ENCODE peak calls at places on chromosomes 1 and 21, in seven cellular contexts. O, N, C, R, G, M and D are unnamed samples.

GRCh38 chr1:225526878-225527277 is 99.0 kb upstream of the LBR start:
- DNase-seq in O (no peak), N (no peak), C (no peak), R (no peak), G (no peak), M (no peak), D (no peak)

GRCh38 chr1:234326493-234327366 is 46.5 kb upstream of the COA6 start:
- DNase-seq in O (peak), N (peak), C (peak), R (peak), G (peak), M (peak), D (peak)

GRCh38 chr1:229661022-229661877 is 35.2 kb downstream of the URB2 start:
- DNase-seq in O (peak), N (peak), C (peak), R (peak), G (peak), M (peak), D (peak)

GRCh38 chr1:29983366-29983765 is 740.0 kb downstream of the MATN1 start:
- DNase-seq in O (no peak), N (no peak), C (no peak), R (no peak), G (no peak), M (no peak), D (no peak)

GRCh38 chr1:207298186-207298585 is 23.3 kb upstream of the CD55 start:
- DNase-seq in O (no peak), N (no peak), C (no peak), R (no peak), G (no peak), M (no peak), D (no peak)

GRCh38 chr1:70384542-70384941 is 26.5 kb upstream of the CTH start:
- DNase-seq in O (no peak), N (no peak), C (no peak), R (no peak), G (no peak), M (no peak), D (no peak)

GRCh38 chr1:30524840-30525617 is 198.4 kb downstream of the MATN1 start:
- DNase-seq in O (no peak), N (no peak), C (no peak), R (no peak), G (no peak), M (no peak), D (peak)

GRCh38 chr1:200999667-201000066 is 23.8 kb downstream of the KIF21B start:
- DNase-seq in O (no peak), N (no peak), C (no peak), R (no peak), G (no peak), M (no peak), D (no peak)

GRCh38 chr1:66633128-66633527 is 99.2 kb downstream of the SGIP1 start:
- DNase-seq in O (no peak), N (no peak), C (no peak), R (no peak), G (no peak), M (no peak), D (no peak)

GRCh38 chr1:153363641-153364040 is 6.0 kb downstream of the S100A9 start:
- DNase-seq in O (no peak), N (no peak), C (no peak), R (no peak), G (no peak), M (no peak), D (no peak)

GRCh38 chr1:201531551-201532425 is 7.1 kb upstream of the NAV1 start:
- DNase-seq in O (no peak), N (peak), C (no peak), R (peak), G (no peak), M (no peak), D (peak)

DNA sequence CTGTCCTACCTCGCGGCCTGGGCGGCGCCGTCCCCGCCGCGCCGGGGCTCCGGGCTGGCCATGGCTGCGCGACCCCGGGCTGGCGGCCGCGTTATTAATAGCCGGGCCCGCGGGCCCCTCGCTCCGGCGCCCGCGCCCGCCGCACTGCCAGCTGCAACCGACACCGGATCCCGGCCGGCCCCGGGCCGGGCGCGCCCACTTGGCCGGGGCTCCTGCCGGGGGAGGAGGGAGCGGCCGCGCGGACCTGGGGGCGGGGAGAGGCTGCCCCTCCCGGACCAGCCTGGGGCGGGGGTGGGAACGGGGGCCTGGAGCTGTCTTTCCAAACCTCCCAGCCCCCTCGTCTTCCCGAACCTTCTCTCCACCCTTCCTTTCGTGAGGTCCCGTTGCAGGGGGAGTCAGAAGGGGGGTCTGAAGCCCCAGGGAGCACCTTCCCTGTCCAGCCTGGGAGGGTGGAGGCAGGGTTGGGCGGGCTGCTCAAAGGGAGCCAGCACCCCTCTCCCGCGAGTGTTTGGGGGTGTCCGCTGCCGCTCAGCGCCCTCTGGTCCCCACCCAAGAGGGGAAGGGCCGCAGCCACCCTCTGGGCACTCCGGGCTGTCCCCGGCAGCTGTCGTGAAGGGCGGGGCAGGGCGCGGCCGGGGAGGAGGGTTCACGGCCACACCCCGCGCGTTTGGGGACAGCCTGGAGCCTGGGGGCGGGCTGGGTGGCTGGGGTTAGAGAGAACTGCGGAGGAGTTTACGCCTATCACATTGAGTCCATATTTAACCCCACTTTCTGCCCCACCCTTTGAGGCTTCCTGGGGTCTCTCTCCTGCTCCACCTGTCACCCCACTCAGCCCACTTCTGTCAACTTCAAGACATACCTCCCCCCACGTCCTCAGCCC is at the start of gene SYNC:
- DNase-seq in O (peak), N (peak), C (no peak), R (peak), G (peak), M (no peak), D (peak)
- TF ChIP-seq EZH2 in O (no peak), N (no peak), C (no peak), R (peak), G (no peak), M (no peak), D (no peak)

GRCh38 chr21:32096411-32096810 is 182.4 kb downstream of the MIS18A start:
- DNase-seq in O (peak), N (peak), C (peak), R (peak), G (no peak), M (peak), D (peak)
- TF ChIP-seq EZH2phosphoT487 in O (no peak), N (no peak), C (no peak), R (no peak), G (no peak), M (no peak), D (no peak)

DNA sequence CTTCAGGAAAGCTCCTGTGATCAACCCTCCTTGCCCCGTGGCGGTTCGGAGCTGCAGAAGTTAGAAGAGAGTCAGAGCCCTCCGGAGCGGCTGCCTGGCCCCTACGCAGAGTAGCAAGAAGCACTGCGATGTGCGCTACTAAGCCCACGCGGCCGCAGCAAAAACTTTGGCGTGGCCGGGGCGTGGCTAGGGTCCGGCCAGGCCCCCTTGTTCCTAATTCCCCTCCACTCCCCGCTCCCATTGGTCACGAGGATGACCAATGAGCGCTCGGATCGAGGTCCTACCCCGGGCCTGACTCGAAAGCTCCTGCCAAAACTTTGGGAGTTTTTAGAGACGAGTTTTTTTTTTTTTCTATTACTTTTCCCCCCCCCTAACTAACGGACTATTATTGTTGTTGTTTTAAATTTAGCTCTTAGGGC is at the start of gene HLX:
- DNase-seq in O (peak), N (peak), C (peak), R (peak), G (peak), M (peak), D (peak)
- TF ChIP-seq EZH2 in O (no peak), N (peak), C (no peak), R (no peak), G (peak), M (no peak), D (no peak)

DNA sequence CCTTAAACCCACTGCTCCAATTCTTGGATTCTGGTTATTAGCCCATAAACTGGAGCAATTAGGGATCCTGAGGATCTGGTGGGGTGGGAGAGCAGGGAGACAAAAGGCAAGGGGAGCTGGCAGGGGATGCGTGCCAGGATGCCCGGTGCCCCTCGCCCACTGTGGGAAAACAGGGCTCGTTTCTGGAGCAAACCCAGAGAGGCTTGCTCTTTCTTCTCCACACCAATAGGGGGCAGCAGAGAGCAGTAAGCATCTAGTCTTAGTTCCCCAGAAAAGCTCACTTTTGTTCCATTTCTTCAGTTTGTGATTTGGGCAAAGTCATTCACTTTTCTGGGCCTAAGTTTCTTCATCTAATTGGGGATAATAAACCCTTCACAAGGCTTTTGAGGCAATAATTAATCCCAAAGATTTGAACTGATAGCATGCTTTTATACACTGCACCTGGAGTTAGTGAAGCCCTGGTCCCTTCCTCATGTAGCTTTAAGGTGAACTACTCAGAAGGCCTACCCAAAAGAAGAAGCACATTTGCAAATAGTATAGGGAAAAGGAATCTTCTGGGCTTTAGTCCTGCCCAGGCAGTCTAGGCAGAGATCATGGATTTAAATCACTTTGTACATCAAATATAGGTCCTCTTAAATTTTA is 160.6 kb upstream of the USP24 start:
- DNase-seq in O (peak), N (peak), C (peak), R (peak), G (peak), M (peak), D (peak)
- TF ChIP-seq EZH2phosphoT487 in O (no peak), N (no peak), C (no peak), R (no peak), G (no peak), M (no peak), D (no peak)

GRCh38 chr1:218317061-218317460 is 28.1 kb upstream of the TGFB2 start:
- DNase-seq in O (no peak), N (no peak), C (no peak), R (no peak), G (no peak), M (no peak), D (no peak)

GRCh38 chr1:218315638-218316037 is 29.5 kb upstream of the TGFB2 start:
- DNase-seq in O (no peak), N (peak), C (no peak), R (no peak), G (no peak), M (no peak), D (no peak)

GRCh38 chr1:218312509-218312908 is 27.4 kb downstream of the RRP15 start:
- DNase-seq in O (peak), N (no peak), C (no peak), R (no peak), G (no peak), M (no peak), D (peak)
- TF ChIP-seq EZH2 in O (no peak), N (no peak), C (no peak), R (no peak), G (no peak), M (no peak), D (no peak)

DNA sequence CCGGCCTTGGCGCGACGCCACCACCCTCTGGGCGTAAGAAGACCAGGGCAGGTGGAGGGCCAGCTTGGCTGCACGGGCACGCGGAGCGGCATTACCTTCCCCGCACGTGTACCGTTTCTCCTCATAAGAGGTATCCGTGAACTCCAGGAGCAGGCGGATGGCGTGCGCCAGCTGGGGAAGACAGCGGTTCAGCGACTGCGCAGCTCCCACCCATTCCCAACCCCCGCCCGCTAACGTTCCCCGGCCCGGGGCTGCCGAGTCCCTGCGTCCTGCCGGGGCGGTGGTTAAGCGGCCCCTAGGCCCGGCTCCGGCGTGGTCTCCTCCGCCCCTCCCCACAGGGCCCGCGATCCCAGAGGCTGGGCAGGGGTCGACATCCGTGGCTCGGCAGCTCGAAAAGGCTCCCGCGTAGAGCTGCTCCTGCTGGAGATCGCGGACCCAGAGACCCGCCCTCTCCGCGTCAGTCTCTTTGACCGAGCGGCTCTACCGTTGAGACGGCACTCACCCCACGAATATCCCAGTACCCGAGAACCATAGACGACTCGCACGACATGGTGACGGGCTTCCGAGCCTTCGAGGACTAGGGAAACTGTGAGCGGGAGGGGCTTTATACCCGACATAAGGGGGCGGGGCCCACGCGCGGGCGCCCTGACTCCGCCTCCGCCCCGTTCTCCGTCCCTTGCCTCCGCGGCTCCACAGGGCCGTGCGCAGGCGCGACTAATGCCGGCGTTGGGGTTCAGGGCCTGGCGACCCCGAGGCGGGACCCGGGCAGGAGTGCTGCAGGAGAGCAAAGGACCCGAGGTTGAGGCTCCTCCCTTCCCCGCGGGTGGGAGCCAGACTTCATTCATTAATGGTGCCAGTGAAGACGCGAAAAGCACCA is 862 bp downstream of the GSTM3 start:
- DNase-seq in O (peak), N (peak), C (no peak), R (peak), G (peak), M (peak), D (peak)
- TF ChIP-seq EZH2phosphoT487 in O (no peak), N (no peak), C (no peak), R (no peak), G (no peak), M (no peak), D (no peak)

GRCh38 chr1:75616436-75617433 is 5.8 kb upstream of the SLC44A5 start:
- DNase-seq in O (no peak), N (peak), C (no peak), R (peak), G (peak), M (no peak), D (peak)
- TF ChIP-seq EZH2 in O (no peak), N (peak), C (no peak), R (peak), G (no peak), M (no peak), D (no peak)

DNA sequence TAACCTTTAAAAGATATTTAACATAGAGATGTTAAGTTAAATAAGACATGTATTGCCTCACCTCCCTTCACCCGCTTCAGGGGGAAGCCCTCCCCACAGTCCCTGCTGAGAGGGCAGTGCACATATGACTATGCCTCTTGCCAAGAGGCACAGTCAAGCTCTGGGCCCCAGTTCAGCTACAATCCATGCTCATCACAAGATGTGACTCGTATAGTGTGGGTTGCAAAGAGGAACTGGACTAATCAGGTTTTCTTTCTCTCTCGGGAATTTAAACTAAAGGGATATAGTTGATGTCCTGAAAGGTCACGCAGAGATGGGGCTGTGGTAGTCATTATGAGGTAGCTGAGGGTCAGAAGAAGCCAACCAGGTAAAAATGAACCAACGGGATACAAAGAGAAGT is 35.6 kb downstream of the LYST start:
- DNase-seq in O (peak), N (no peak), C (no peak), R (no peak), G (no peak), M (no peak), D (peak)
- TF ChIP-seq EZH2phosphoT487 in O (no peak), N (no peak), C (no peak), R (no peak), G (no peak), M (no peak), D (no peak)